ENCODE peak calls at places on chromosomes 12 and 14, in seven cellular contexts. One of them, this sample, is unnamed.

GRCh38 chr12:78703820-78704525 is 160.6 kb upstream of the SYT1 start:
- DNase-seq in stomach: no peak
- DNase-seq in transverse colon: no peak
- DNase-seq in testis: no peak
- DNase-seq in thyroid gland: no peak
- DNase-seq in body of pancreas: no peak
- DNase-seq in NB4: no peak
- DNase-seq in this sample: no peak

GRCh38 chr12:5305425-5305824 is 126.5 kb upstream of the NTF3 start:
- DNase-seq in stomach: no peak
- DNase-seq in transverse colon: no peak
- DNase-seq in testis: no peak
- DNase-seq in thyroid gland: no peak
- DNase-seq in body of pancreas: no peak
- DNase-seq in NB4: no peak
- DNase-seq in this sample: no peak

GRCh38 chr12:661720-662486 is 1.3 kb downstream of the NINJ2 start:
- DNase-seq in stomach: no peak
- DNase-seq in transverse colon: no peak
- DNase-seq in testis: peak
- DNase-seq in thyroid gland: no peak
- DNase-seq in body of pancreas: no peak
- DNase-seq in NB4: no peak
- DNase-seq in this sample: no peak

GRCh38 chr14:71243697-71244096 is 336.4 kb downstream of the PCNX1 start:
- DNase-seq in stomach: no peak
- DNase-seq in transverse colon: no peak
- DNase-seq in testis: no peak
- DNase-seq in thyroid gland: no peak
- DNase-seq in body of pancreas: no peak
- DNase-seq in NB4: no peak
- DNase-seq in this sample: no peak

GRCh38 chr14:42535397-42535796 is 928.7 kb downstream of the LRFN5 start:
- DNase-seq in stomach: no peak
- DNase-seq in transverse colon: no peak
- DNase-seq in testis: no peak
- DNase-seq in thyroid gland: no peak
- DNase-seq in body of pancreas: no peak
- DNase-seq in NB4: no peak
- DNase-seq in this sample: no peak

GRCh38 chr12:27498159-27498558 is 25.8 kb upstream of the PPFIBP1 start:
- DNase-seq in stomach: no peak
- DNase-seq in transverse colon: no peak
- DNase-seq in testis: no peak
- DNase-seq in thyroid gland: no peak
- DNase-seq in body of pancreas: no peak
- DNase-seq in NB4: no peak
- DNase-seq in this sample: no peak

GRCh38 chr14:75383721-75384120 is 44.1 kb upstream of the JDP2 start:
- DNase-seq in stomach: no peak
- DNase-seq in transverse colon: no peak
- DNase-seq in testis: no peak
- DNase-seq in thyroid gland: no peak
- DNase-seq in body of pancreas: no peak
- DNase-seq in NB4: peak
- DNase-seq in this sample: no peak

GRCh38 chr14:104318558-104319488 is 180.4 kb downstream of the KIF26A start:
- DNase-seq in stomach: peak
- DNase-seq in transverse colon: no peak
- DNase-seq in testis: no peak
- DNase-seq in thyroid gland: no peak
- DNase-seq in body of pancreas: no peak
- DNase-seq in NB4: no peak
- DNase-seq in this sample: peak

GRCh38 chr12:132151766-132152410 is 7.6 kb downstream of the NOC4L start:
- DNase-seq in stomach: no peak
- DNase-seq in transverse colon: no peak
- DNase-seq in testis: no peak
- DNase-seq in thyroid gland: no peak
- DNase-seq in body of pancreas: no peak
- DNase-seq in NB4: no peak
- DNase-seq in this sample: no peak

GRCh38 chr12:115046805-115047204 is 362.8 kb upstream of the TBX3 start:
- DNase-seq in stomach: no peak
- DNase-seq in transverse colon: no peak
- DNase-seq in testis: no peak
- DNase-seq in thyroid gland: no peak
- DNase-seq in body of pancreas: no peak
- DNase-seq in NB4: peak
- DNase-seq in this sample: no peak

GRCh38 chr12:48659863-48660262 is 22.2 kb downstream of the KANSL2 start:
- DNase-seq in stomach: no peak
- DNase-seq in transverse colon: no peak
- DNase-seq in testis: no peak
- DNase-seq in thyroid gland: no peak
- DNase-seq in body of pancreas: no peak
- DNase-seq in NB4: no peak
- DNase-seq in this sample: no peak

GRCh38 chr14:78010688-78011087 is 159.5 kb upstream of the NRXN3 start:
- DNase-seq in stomach: no peak
- DNase-seq in transverse colon: no peak
- DNase-seq in testis: no peak
- DNase-seq in thyroid gland: peak
- DNase-seq in body of pancreas: no peak
- DNase-seq in NB4: no peak
- DNase-seq in this sample: no peak

GRCh38 chr12:117967043-117967442 is 1.7 kb downstream of the KSR2 start:
- DNase-seq in stomach: no peak
- DNase-seq in transverse colon: no peak
- DNase-seq in testis: no peak
- DNase-seq in thyroid gland: no peak
- DNase-seq in body of pancreas: no peak
- DNase-seq in NB4: no peak
- DNase-seq in this sample: no peak

GRCh38 chr12:91339106-91339505 is 156.5 kb upstream of the DCN start:
- DNase-seq in stomach: no peak
- DNase-seq in transverse colon: no peak
- DNase-seq in testis: no peak
- DNase-seq in thyroid gland: no peak
- DNase-seq in body of pancreas: no peak
- DNase-seq in NB4: no peak
- DNase-seq in this sample: no peak

GRCh38 chr14:64549805-64550538 is at the start of gene PPP1R36:
- DNase-seq in stomach: peak
- DNase-seq in transverse colon: peak
- DNase-seq in testis: peak
- DNase-seq in thyroid gland: peak
- DNase-seq in body of pancreas: peak
- DNase-seq in NB4: peak
- DNase-seq in this sample: peak

GRCh38 chr12:45546545-45546944 is 183.0 kb upstream of the ARID2 start:
- DNase-seq in stomach: no peak
- DNase-seq in transverse colon: no peak
- DNase-seq in testis: no peak
- DNase-seq in thyroid gland: no peak
- DNase-seq in body of pancreas: no peak
- DNase-seq in NB4: no peak
- DNase-seq in this sample: no peak

DNA sequence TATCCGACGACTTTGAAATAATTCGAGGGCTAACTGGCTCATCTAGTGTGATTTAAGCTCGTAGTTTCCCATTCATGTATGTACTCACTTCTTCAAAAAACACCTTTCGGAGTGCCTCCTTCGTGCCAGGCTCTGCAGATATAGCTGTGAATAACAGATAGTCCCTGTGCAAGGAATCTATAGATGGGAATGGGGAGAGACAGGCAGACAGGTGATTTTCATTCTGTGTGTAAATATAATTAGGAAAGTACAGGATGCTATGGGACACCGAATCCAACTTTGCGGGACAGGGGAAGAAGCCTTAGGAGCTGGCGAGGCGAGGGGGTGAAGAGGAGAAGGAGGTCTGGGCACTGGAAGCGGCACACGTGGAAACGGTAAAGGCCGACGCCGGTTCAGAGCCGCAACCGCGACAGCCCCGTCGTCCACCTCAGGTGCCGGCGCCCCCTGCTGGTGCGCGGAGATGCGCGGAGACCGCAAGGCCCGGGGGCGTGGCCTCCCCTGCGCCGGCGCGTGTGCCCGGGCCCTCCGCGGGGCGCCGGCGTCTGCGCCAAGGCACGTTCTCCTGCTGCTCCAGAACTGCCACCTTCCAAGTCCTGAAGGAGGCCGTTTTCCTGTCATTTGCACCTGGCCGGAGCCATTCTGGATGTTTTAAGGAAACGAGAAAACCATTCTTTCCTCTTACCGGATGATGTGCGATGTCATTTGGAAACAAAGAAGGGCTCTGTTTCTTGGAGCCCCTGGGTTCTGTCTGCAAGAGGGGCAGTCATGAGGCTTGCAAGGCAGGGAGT is 18.0 kb upstream of the CACNA1C start:
- DNase-seq in stomach: peak
- DNase-seq in transverse colon: peak
- DNase-seq in testis: peak
- DNase-seq in thyroid gland: peak
- DNase-seq in body of pancreas: peak
- DNase-seq in NB4: peak
- DNase-seq in this sample: peak
- TF ChIP-seq POLR2A in stomach: no peak
- TF ChIP-seq POLR2A in transverse colon: no peak
- TF ChIP-seq POLR2A in testis: no peak
- TF ChIP-seq POLR2A in thyroid gland: no peak
- TF ChIP-seq POLR2A in body of pancreas: no peak
- TF ChIP-seq POLR2A in NB4: peak
- TF ChIP-seq POLR2A in this sample: no peak

GRCh38 chr12:52927964-52928363 is 21.0 kb upstream of the KRT18 start:
- DNase-seq in stomach: no peak
- DNase-seq in transverse colon: no peak
- DNase-seq in testis: no peak
- DNase-seq in thyroid gland: no peak
- DNase-seq in body of pancreas: no peak
- DNase-seq in NB4: no peak
- DNase-seq in this sample: no peak

GRCh38 chr12:52926596-52927241 is 21.8 kb upstream of the KRT8 start:
- DNase-seq in stomach: no peak
- DNase-seq in transverse colon: peak
- DNase-seq in testis: no peak
- DNase-seq in thyroid gland: no peak
- DNase-seq in body of pancreas: no peak
- DNase-seq in NB4: no peak
- DNase-seq in this sample: no peak

GRCh38 chr12:52925717-52926595 is 21.1 kb upstream of the KRT8 start:
- DNase-seq in stomach: peak
- DNase-seq in transverse colon: peak
- DNase-seq in testis: no peak
- DNase-seq in thyroid gland: peak
- DNase-seq in body of pancreas: peak
- DNase-seq in NB4: no peak
- DNase-seq in this sample: no peak

GRCh38 chr12:52921488-52922165 is 16.8 kb upstream of the KRT8 start:
- DNase-seq in stomach: no peak
- DNase-seq in transverse colon: no peak
- DNase-seq in testis: no peak
- DNase-seq in thyroid gland: no peak
- DNase-seq in body of pancreas: no peak
- DNase-seq in NB4: no peak
- DNase-seq in this sample: no peak

DNA sequence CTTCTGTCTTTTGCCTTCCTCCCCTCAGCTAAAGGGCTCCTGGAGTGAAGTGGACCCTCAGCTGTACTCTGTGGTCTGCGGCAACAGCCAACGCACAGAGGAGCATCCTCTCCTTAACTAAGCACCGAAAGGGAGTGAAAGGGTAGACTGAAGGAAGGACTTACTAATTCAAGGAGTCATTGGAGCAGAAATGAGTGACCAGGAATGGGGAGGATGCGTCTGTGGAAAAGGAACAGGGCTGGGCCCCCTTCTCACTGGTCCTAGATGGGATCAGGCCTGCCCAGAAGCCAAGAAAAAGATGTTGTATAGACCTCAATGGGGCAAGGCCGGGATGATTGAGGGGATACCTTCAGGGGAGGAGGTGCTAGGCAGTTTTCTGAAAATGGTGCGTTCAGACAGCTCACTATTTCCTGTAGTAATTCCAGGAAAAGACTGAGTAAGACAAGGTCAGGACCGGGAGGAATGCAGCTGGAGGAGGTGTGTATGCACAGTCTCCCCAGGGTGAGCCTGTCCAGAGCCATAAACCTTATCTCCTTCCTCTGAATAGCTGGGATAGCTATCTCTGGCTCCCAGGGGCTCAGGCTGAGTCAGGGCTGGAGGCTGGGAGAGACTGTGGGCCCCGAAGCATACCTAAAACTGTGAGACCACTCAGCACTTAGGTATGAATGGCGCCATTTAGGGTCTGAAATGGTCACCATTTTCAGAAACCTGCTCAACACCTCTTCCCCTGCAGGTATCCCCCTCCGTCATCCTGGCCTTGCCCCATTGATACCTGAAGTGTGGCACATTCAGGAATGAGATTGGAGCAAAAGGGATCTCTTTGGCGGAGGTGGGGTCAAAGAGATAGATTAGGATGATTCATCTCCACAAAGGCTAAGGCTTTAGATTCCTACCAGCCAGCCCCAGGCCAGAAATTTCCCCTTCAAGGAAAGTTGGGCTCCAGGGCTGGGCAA is 20.2 kb upstream of the KRT8 start:
- DNase-seq in stomach: no peak
- DNase-seq in transverse colon: peak
- DNase-seq in testis: no peak
- DNase-seq in thyroid gland: peak
- DNase-seq in body of pancreas: peak
- DNase-seq in NB4: no peak
- DNase-seq in this sample: no peak
- TF ChIP-seq POLR2A in stomach: no peak
- TF ChIP-seq POLR2A in transverse colon: peak
- TF ChIP-seq POLR2A in testis: no peak
- TF ChIP-seq POLR2A in thyroid gland: no peak
- TF ChIP-seq POLR2A in body of pancreas: peak
- TF ChIP-seq POLR2A in NB4: no peak
- TF ChIP-seq POLR2A in this sample: no peak

DNA sequence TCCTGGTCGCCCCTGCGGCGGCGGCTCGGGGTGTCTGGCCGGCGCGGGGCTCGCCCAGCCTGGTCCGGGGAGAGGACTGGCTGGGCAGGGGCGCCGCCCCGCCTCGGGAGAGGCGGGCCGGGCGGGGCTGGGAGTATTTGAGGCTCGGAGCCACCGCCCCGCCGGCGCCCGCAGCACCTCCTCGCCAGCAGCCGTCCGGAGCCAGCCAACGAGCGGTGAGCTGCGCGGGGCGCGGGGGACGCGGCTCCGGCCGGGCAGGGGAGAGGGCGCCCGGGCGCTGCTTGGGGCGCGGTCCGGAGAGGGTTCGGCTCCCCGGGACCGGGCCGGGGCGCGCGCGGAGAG is at the start of gene LGALS3:
- DNase-seq in stomach: peak
- DNase-seq in transverse colon: peak
- DNase-seq in testis: peak
- DNase-seq in thyroid gland: peak
- DNase-seq in body of pancreas: peak
- DNase-seq in NB4: peak
- DNase-seq in this sample: peak
- TF ChIP-seq POLR2A in stomach: no peak
- TF ChIP-seq POLR2A in transverse colon: peak
- TF ChIP-seq POLR2A in testis: no peak
- TF ChIP-seq POLR2A in thyroid gland: peak
- TF ChIP-seq POLR2A in body of pancreas: no peak
- TF ChIP-seq POLR2A in NB4: peak
- TF ChIP-seq POLR2A in this sample: no peak

GRCh38 chr14:90827919-90828610 is 11.8 kb upstream of the TTC7B start:
- DNase-seq in stomach: peak
- DNase-seq in transverse colon: peak
- DNase-seq in testis: peak
- DNase-seq in thyroid gland: peak
- DNase-seq in body of pancreas: peak
- DNase-seq in NB4: peak
- DNase-seq in this sample: peak
- TF ChIP-seq POLR2A in stomach: no peak
- TF ChIP-seq POLR2A in transverse colon: no peak
- TF ChIP-seq POLR2A in testis: peak
- TF ChIP-seq POLR2A in thyroid gland: peak
- TF ChIP-seq POLR2A in body of pancreas: peak
- TF ChIP-seq POLR2A in NB4: peak
- TF ChIP-seq POLR2A in this sample: no peak

This sample was measured in sigmoid colon.